ENCODE peak calls at places on chromosomes 13 and 19, in ten cellular contexts. One of them, this sample, is unnamed.

GRCh38 chr19:46499692-46500091 is 4.0 kb upstream of the PNMA8B start:
- DNase-seq in GM23338: no peak
- DNase-seq in ovary: no peak
- DNase-seq in CD8-positive, alpha-beta T cell: no peak
- DNase-seq in tibial artery: no peak
- DNase-seq in PC-9: no peak
- DNase-seq in WERI-Rb-1: no peak
- DNase-seq in uterus: no peak
- DNase-seq in AG04450: no peak
- DNase-seq in right lobe of liver: no peak
- DNase-seq in this sample: no peak

GRCh38 chr19:49113762-49114629 is at the start of gene LIN7B:
- DNase-seq in tibial artery: peak; percentile 47
- DNase-seq in GM23338: peak; percentile 84
- DNase-seq in AG04450: no peak
- DNase-seq in PC-9: peak; percentile 50
- DNase-seq in right lobe of liver: peak; percentile 72
- DNase-seq in WERI-Rb-1: peak; percentile 71
- DNase-seq in uterus: peak; percentile 70
- DNase-seq in CD8-positive, alpha-beta T cell: peak; percentile 87
- DNase-seq in ovary: peak; percentile 59
- DNase-seq in this sample: peak; percentile 17

GRCh38 chr19:33698576-33699435 is 77.1 kb downstream of the CHST8 start:
- DNase-seq in tibial artery: no peak
- DNase-seq in PC-9: no peak
- DNase-seq in WERI-Rb-1: no peak
- DNase-seq in CD8-positive, alpha-beta T cell: no peak
- DNase-seq in AG04450: no peak
- DNase-seq in ovary: no peak
- DNase-seq in uterus: no peak
- DNase-seq in GM23338: no peak
- DNase-seq in right lobe of liver: no peak
- DNase-seq in this sample: no peak

GRCh38 chr19:54164369-54165068 is 5.0 kb upstream of the LENG1 start:
- DNase-seq in PC-9: peak; percentile 34
- DNase-seq in uterus: no peak
- DNase-seq in WERI-Rb-1: no peak
- DNase-seq in CD8-positive, alpha-beta T cell: peak; percentile 65
- DNase-seq in AG04450: no peak
- DNase-seq in right lobe of liver: peak; percentile 77
- DNase-seq in GM23338: peak; percentile 97
- DNase-seq in tibial artery: peak; percentile 55
- DNase-seq in ovary: peak; percentile 61
- DNase-seq in this sample: no peak

GRCh38 chr19:17757125-17757524 is 5.8 kb downstream of the FCHO1 start:
- DNase-seq in right lobe of liver: peak; percentile 62
- DNase-seq in AG04450: no peak
- DNase-seq in CD8-positive, alpha-beta T cell: no peak
- DNase-seq in WERI-Rb-1: no peak
- DNase-seq in GM23338: no peak
- DNase-seq in ovary: peak; percentile 45
- DNase-seq in tibial artery: peak; percentile 49
- DNase-seq in uterus: peak; percentile 53
- DNase-seq in PC-9: no peak
- DNase-seq in this sample: peak; percentile 56

GRCh38 chr19:31355330-31356289 is 6.4 kb upstream of the TSHZ3 start:
- DNase-seq in WERI-Rb-1: no peak
- DNase-seq in uterus: no peak
- DNase-seq in CD8-positive, alpha-beta T cell: no peak
- DNase-seq in GM23338: peak; percentile 95
- DNase-seq in right lobe of liver: no peak
- DNase-seq in tibial artery: no peak
- DNase-seq in PC-9: no peak
- DNase-seq in AG04450: no peak
- DNase-seq in ovary: no peak
- DNase-seq in this sample: no peak

GRCh38 chr19:13091400-13092161 is 11.1 kb downstream of the LYL1 start:
- DNase-seq in right lobe of liver: peak; percentile 23
- DNase-seq in AG04450: no peak
- DNase-seq in uterus: peak; percentile 81
- DNase-seq in GM23338: peak; percentile 73
- DNase-seq in tibial artery: peak; percentile 85
- DNase-seq in ovary: peak; percentile 86
- DNase-seq in PC-9: no peak
- DNase-seq in WERI-Rb-1: no peak
- DNase-seq in CD8-positive, alpha-beta T cell: no peak
- DNase-seq in this sample: peak; percentile 82

GRCh38 chr13:112709825-112710783 is 20.3 kb downstream of the ATP11A start:
- DNase-seq in right lobe of liver: no peak
- DNase-seq in WERI-Rb-1: no peak
- DNase-seq in uterus: no peak
- DNase-seq in GM23338: no peak
- DNase-seq in CD8-positive, alpha-beta T cell: no peak
- DNase-seq in tibial artery: no peak
- DNase-seq in AG04450: no peak
- DNase-seq in PC-9: no peak
- DNase-seq in ovary: peak; percentile 23
- DNase-seq in this sample: no peak

GRCh38 chr19:8321760-8322637 is 703 bp downstream of the RPS28 start:
- DNase-seq in CD8-positive, alpha-beta T cell: no peak
- DNase-seq in ovary: no peak
- DNase-seq in uterus: no peak
- DNase-seq in tibial artery: peak; percentile 28
- DNase-seq in WERI-Rb-1: no peak
- DNase-seq in right lobe of liver: no peak
- DNase-seq in PC-9: no peak
- DNase-seq in GM23338: no peak
- DNase-seq in AG04450: no peak
- DNase-seq in this sample: no peak

GRCh38 chr19:7926021-7926726 is at the start of gene CTXN1:
- DNase-seq in tibial artery: peak; percentile 64
- DNase-seq in PC-9: no peak
- DNase-seq in uterus: peak; percentile 87
- DNase-seq in right lobe of liver: peak; percentile 73
- DNase-seq in GM23338: peak; percentile 71
- DNase-seq in WERI-Rb-1: peak; percentile 77
- DNase-seq in CD8-positive, alpha-beta T cell: peak; percentile 83
- DNase-seq in AG04450: no peak
- DNase-seq in ovary: peak; percentile 84
- DNase-seq in this sample: no peak

GRCh38 chr19:49150106-49150943 is 4.9 kb downstream of the HRC start:
- DNase-seq in ovary: peak; percentile 77
- DNase-seq in GM23338: peak; percentile 95
- DNase-seq in WERI-Rb-1: peak; percentile 93
- DNase-seq in tibial artery: peak; percentile 79
- DNase-seq in right lobe of liver: peak; percentile 90
- DNase-seq in PC-9: peak; percentile 63
- DNase-seq in uterus: peak; percentile 77
- DNase-seq in AG04450: no peak
- DNase-seq in CD8-positive, alpha-beta T cell: no peak
- DNase-seq in this sample: peak; percentile 64

DNA sequence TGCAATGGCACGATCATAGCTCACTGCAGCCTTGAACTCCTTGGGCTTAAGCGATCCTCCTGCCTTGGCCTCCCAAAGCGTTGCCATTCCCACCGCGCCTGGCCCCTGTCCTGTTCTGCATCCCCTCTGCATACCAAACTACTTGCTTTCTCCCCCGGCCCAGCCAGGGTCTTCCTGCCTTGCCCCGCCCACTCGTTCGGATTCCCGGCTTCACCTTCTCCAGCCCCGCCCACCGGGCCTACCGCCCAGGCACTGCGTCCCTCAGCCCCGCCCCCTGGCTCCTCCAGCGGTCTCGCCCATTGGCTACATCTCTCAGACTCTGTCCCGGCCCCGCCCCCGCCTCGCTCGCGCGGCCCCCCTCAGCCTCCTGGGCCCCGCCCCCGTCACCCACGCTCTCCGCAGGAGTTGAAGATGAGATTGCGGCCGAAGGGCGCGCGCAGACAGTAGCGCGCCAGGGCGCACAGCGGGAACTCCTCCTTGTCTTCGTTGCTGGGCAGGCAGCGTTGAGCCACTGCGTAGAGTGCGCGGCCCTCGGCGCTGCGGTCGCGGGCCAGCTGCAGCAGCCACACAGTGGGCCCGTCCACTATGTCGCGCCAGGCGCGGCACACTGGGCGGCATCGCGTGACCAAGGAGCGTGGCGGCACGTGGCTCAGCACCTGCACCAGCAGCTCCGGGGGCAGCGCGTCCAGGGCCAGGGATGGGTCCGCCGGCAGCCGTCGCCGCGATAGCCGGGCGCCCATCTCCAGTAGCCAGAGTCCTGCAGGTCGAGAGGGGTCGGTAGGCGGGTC is 19.0 kb downstream of the MRPS12 start:
- DNase-seq in ovary: peak; percentile 94
- DNase-seq in tibial artery: peak; percentile 67
- DNase-seq in PC-9: peak; percentile 64
- DNase-seq in uterus: peak; percentile 78
- DNase-seq in CD8-positive, alpha-beta T cell: peak; percentile 77
- DNase-seq in GM23338: peak; percentile 100
- DNase-seq in AG04450: no peak
- DNase-seq in WERI-Rb-1: no peak
- DNase-seq in right lobe of liver: peak; percentile 86
- DNase-seq in this sample: peak; percentile 92
- H3K4me3 ChIP-seq in ovary: peak overlapping the region; percentile 22
- H3K4me3 ChIP-seq in tibial artery: peak overlapping the region; percentile 46
- H3K4me3 ChIP-seq in PC-9: peak overlapping the region; percentile 50
- H3K4me3 ChIP-seq in uterus: peak overlapping the region; percentile 20
- H3K4me3 ChIP-seq in CD8-positive, alpha-beta T cell: peak overlapping the region; percentile 41
- H3K4me3 ChIP-seq in GM23338: peak overlapping the region; percentile 78
- H3K4me3 ChIP-seq in AG04450: peak overlapping the region; percentile 44
- H3K4me3 ChIP-seq in WERI-Rb-1: no peak overlapping the region
- H3K4me3 ChIP-seq in right lobe of liver: peak overlapping the region; percentile 16
- H3K4me3 ChIP-seq in this sample: peak overlapping the region; percentile 54

GRCh38 chr13:51249767-51250741 is 27.9 kb downstream of the FAM124A start:
- DNase-seq in CD8-positive, alpha-beta T cell: no peak
- DNase-seq in WERI-Rb-1: no peak
- DNase-seq in ovary: no peak
- DNase-seq in uterus: no peak
- DNase-seq in AG04450: no peak
- DNase-seq in GM23338: peak; percentile 44
- DNase-seq in right lobe of liver: no peak
- DNase-seq in PC-9: no peak
- DNase-seq in tibial artery: no peak
- DNase-seq in this sample: no peak
- TF ChIP-seq CTCF in CD8-positive, alpha-beta T cell: no peak
- TF ChIP-seq CTCF in WERI-Rb-1: peak; percentile 44
- TF ChIP-seq CTCF in ovary: no peak
- TF ChIP-seq CTCF in uterus: no peak
- TF ChIP-seq CTCF in AG04450: peak; percentile 42
- TF ChIP-seq CTCF in GM23338: peak; percentile 63
- TF ChIP-seq CTCF in right lobe of liver: peak; percentile 33
- TF ChIP-seq CTCF in PC-9: peak; percentile 40
- TF ChIP-seq CTCF in tibial artery: no peak
- TF ChIP-seq CTCF in this sample: peak; percentile 64

GRCh38 chr19:1106841-1107654 is 3.3 kb downstream of the GPX4 start:
- DNase-seq in CD8-positive, alpha-beta T cell: no peak
- DNase-seq in GM23338: peak; percentile 62
- DNase-seq in uterus: no peak
- DNase-seq in PC-9: peak; percentile 59
- DNase-seq in AG04450: no peak
- DNase-seq in right lobe of liver: no peak
- DNase-seq in ovary: peak; percentile 38
- DNase-seq in tibial artery: no peak
- DNase-seq in WERI-Rb-1: peak; percentile 74
- DNase-seq in this sample: no peak
- H3K27ac ChIP-seq in CD8-positive, alpha-beta T cell: no peak overlapping the region
- H3K27ac ChIP-seq in GM23338: peak overlapping the region; percentile 76
- H3K27ac ChIP-seq in uterus: no peak overlapping the region
- H3K27ac ChIP-seq in PC-9: peak overlapping the region; percentile 58
- H3K27ac ChIP-seq in AG04450: peak overlapping the region; percentile 31
- H3K27ac ChIP-seq in right lobe of liver: no peak overlapping the region
- H3K27ac ChIP-seq in ovary: no peak overlapping the region
- H3K27ac ChIP-seq in tibial artery: peak overlapping the region; percentile 99
- H3K27ac ChIP-seq in WERI-Rb-1: peak overlapping the region; percentile 29
- H3K27ac ChIP-seq in this sample: no peak overlapping the region

DNA sequence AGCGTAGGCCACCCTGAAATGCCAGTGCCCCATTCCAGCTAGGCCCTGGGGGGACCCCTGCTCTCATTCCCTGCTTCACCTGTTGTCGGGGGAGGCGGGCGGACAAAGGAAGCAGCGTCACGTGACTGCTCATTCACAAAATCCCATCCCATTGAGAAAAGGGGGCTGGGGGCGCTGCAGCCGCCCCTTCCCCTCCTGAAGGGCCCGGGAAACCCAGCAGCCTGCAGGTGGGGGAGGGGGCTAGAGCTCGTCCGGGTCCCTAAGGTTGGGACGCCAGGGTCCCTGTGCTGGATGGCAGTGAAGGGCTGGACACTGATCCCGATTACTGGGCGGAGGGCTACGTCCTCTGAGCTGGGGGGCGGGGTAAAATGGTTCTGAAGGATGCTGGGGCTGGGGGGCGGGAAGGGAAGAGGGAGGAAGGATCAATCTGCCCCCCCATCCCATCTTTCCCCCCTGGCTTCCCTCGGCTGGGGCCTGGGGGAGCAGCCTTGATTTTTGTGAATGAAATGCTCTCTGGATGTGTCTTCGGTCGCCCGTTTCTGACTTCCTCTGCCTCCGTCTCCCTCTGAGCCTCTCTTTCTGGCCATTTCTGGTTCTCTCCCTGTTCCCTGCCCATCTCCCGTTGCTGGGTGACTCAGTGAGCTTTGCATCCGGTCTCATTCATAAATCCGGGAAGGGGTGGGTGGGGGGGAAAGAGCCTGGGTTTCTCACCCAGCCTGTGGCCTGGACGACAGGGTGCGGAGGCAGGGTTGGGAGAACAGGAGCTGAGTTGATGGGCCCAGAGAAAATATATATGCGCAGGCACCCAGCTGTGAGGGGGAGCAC is 816 bp downstream of the SPRED3 start:
- DNase-seq in GM23338: peak; percentile 66
- DNase-seq in tibial artery: no peak
- DNase-seq in right lobe of liver: no peak
- DNase-seq in uterus: peak; percentile 21
- DNase-seq in WERI-Rb-1: peak; percentile 36
- DNase-seq in PC-9: no peak
- DNase-seq in AG04450: peak; percentile 30
- DNase-seq in ovary: no peak
- DNase-seq in CD8-positive, alpha-beta T cell: peak; percentile 53
- DNase-seq in this sample: peak; percentile 72
- H3K4me3 ChIP-seq in GM23338: peak overlapping the region; percentile 96
- H3K4me3 ChIP-seq in tibial artery: peak overlapping the region; percentile 73
- H3K4me3 ChIP-seq in right lobe of liver: no peak overlapping the region
- H3K4me3 ChIP-seq in uterus: peak overlapping the region; percentile 39
- H3K4me3 ChIP-seq in WERI-Rb-1: peak overlapping the region; percentile 78
- H3K4me3 ChIP-seq in PC-9: peak overlapping the region; percentile 71
- H3K4me3 ChIP-seq in AG04450: peak overlapping the region; percentile 93
- H3K4me3 ChIP-seq in ovary: peak overlapping the region; percentile 52
- H3K4me3 ChIP-seq in CD8-positive, alpha-beta T cell: no peak overlapping the region
- H3K4me3 ChIP-seq in this sample: peak overlapping the region; percentile 77

DNA sequence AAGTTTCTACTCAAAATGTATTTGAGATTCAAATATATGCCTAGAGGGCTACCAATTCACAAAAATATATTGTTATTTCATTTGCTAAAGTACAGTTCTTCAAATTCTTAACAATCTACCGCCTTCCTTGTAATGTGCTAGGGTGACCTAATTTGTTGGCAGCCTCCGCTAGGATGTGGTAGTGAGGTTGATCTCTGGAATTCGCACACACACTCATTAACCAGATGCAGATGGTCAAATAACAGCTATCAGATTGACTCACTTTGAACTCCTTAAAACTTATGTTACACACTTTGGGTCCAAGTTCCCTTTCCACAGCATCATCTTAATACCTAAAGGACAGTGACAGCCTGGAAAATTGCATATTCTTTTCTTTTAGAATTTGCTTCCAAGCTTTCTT is 367.3 kb downstream of the DCT start:
- DNase-seq in WERI-Rb-1: no peak
- DNase-seq in PC-9: no peak
- DNase-seq in ovary: no peak
- DNase-seq in AG04450: peak; percentile 89
- DNase-seq in right lobe of liver: peak; percentile 22
- DNase-seq in tibial artery: peak; percentile 28
- DNase-seq in GM23338: no peak
- DNase-seq in uterus: no peak
- DNase-seq in CD8-positive, alpha-beta T cell: no peak
- DNase-seq in this sample: peak; percentile 88
- TF ChIP-seq CTCF in WERI-Rb-1: no peak
- TF ChIP-seq CTCF in PC-9: no peak
- TF ChIP-seq CTCF in ovary: no peak
- TF ChIP-seq CTCF in AG04450: no peak
- TF ChIP-seq CTCF in right lobe of liver: no peak
- TF ChIP-seq CTCF in tibial artery: no peak
- TF ChIP-seq CTCF in GM23338: no peak
- TF ChIP-seq CTCF in uterus: no peak
- TF ChIP-seq CTCF in CD8-positive, alpha-beta T cell: no peak
- TF ChIP-seq CTCF in this sample: no peak